ENCODE peak calls at places on chromosome 12, in five cellular contexts. D is right lobe of liver; G is tibial nerve; V is CD8-positive, alpha-beta T cell; M is fibroblast of lung. B is an unnamed sample. For H3K27me3, the result is how much of the 10 kb centered on the place peaks cover.

GRCh38 chr12:92955997-92956663 is 27.0 kb upstream of the EEA1 start:
- DNase-seq in D (no peak), G (no peak), V (no peak), M (peak), B (no peak)

GRCh38 chr12:6960291-6961277 is 9.4 kb downstream of the PTPN6 start:
- DNase-seq in D (no peak), G (no peak), V (no peak), M (peak), B (no peak)

GRCh38 chr12:124557518-124558223 is 9.7 kb downstream of the NCOR2 start:
- DNase-seq in D (no peak), G (no peak), V (no peak), M (no peak), B (no peak)

GRCh38 chr12:16573652-16574077 is 32.3 kb downstream of the LMO3 start:
- DNase-seq in D (no peak), G (peak), V (no peak), M (peak), B (no peak)

GRCh38 chr12:34604227-34604626 is 581.9 kb downstream of the ALG10 start:
- DNase-seq in D (peak), G (no peak), V (no peak), M (no peak), B (no peak)

GRCh38 chr12:119725523-119725922 is 57.6 kb downstream of the PRKAB1 start:
- DNase-seq in D (no peak), G (no peak), V (no peak), M (peak), B (no peak)

GRCh38 chr12:3137268-3137761 is 60.1 kb downstream of the TSPAN9 start:
- DNase-seq in D (peak), G (no peak), V (no peak), M (peak), B (no peak)

GRCh38 chr12:47885012-47885501 is 19.7 kb downstream of the VDR start:
- DNase-seq in D (no peak), G (no peak), V (peak), M (no peak), B (no peak)

GRCh38 chr12:27207626-27208413 is 36.3 kb upstream of the STK38L start:
- DNase-seq in D (no peak), G (no peak), V (no peak), M (no peak), B (no peak)

GRCh38 chr12:83181074-83181473 is 494.4 kb downstream of the TMTC2 start:
- DNase-seq in D (no peak), G (no peak), V (no peak), M (no peak), B (no peak)

GRCh38 chr12:54195736-54196347 is 7.1 kb upstream of the SMUG1 start:
- DNase-seq in D (peak), G (no peak), V (no peak), M (peak), B (no peak)

GRCh38 chr12:122473543-122474323 is 27.0 kb downstream of the ZCCHC8 start:
- DNase-seq in D (no peak), G (no peak), V (no peak), M (peak), B (no peak)

DNA sequence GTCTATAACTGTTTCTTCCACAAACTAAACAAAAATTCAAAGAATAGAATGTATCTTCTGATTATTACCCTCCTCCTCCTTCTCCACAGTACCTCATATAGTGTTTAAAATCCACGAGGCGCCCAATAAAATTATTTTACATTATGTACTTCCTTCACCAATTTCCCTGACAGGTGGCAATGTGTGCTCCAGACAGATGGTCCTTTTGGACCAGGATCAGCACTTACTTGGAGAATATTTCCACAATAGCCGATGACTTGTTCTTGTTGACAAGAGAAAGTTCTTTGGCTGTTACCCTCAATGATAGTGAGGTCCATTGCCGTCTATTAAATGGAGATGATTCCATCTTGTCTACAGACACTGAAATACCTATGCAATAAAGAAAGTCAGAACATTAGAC is 34.9 kb downstream of the LIMA1 start:
- DNase-seq in D (no peak), G (no peak), V (no peak), M (no peak), B (no peak)
- H3K4me3 ChIP-seq in D (no peak), G (no peak), V (no peak), M (no peak), B (no peak)

DNA sequence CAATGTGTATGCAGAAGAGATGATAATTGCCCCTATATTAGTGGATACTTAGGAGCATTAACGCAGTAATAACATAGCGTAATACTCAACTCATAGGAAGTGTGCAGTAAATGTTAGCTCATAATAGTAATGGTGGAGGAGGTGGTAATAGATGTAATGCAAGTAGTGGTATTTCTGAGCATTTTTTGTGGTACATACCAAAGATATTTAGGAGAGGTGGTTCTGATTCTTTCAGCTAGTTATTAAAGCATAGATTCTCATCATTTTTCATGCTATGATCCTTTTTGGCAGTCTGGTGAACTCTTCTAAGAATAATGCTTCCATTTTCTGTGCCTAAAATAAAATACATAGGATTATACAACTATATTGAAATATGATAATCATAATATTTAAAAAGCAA is 233.2 kb downstream of the PTPRO start:
- DNase-seq in D (no peak), G (no peak), V (no peak), M (no peak), B (no peak)
- H3K27me3 ChIP-seq in D (under half), G (under half), V (under half), M (under half), B (under half)

GRCh38 chr12:1665366-1665765 is 25.5 kb upstream of the ADIPOR2 start:
- DNase-seq in D (no peak), G (no peak), V (no peak), M (no peak), B (no peak)
- H3K27ac ChIP-seq in D (peak), G (peak), V (no peak), M (no peak), B (no peak)

GRCh38 chr12:10088955-10089354 is 9.8 kb downstream of the CLEC1A start:
- DNase-seq in D (peak), G (no peak), V (no peak), M (no peak), B (no peak)

GRCh38 chr12:10095971-10096370 is 2.8 kb downstream of the CLEC1A start:
- DNase-seq in D (no peak), G (no peak), V (no peak), M (no peak), B (no peak)

GRCh38 chr12:10098762-10099161 is at the start of gene CLEC1A:
- DNase-seq in D (no peak), G (no peak), V (no peak), M (peak), B (no peak)

GRCh38 chr12:10097521-10097920 is 1.3 kb downstream of the CLEC1A start:
- DNase-seq in D (no peak), G (no peak), V (no peak), M (no peak), B (no peak)

GRCh38 chr12:10094648-10095047 is 4.1 kb downstream of the CLEC1A start:
- DNase-seq in D (no peak), G (no peak), V (no peak), M (no peak), B (no peak)
- H3K4me3 ChIP-seq in D (no peak), G (no peak), V (no peak), M (no peak), B (no peak)